ENCODE peak calls at places on chromosome 13, in seven cellular contexts. Z, A, V, C, P, O and H are unnamed samples.

GRCh38 chr13:81318231-81319019 is 977.5 kb upstream of the SPRY2 start:
- DNase-seq in P (no peak), O (no peak), A (no peak), C (no peak), Z (no peak), V (no peak), H (no peak)

GRCh38 chr13:68616600-68617222 is 1386.6 kb upstream of the PCDH9 start:
- DNase-seq in C (no peak), V (no peak), A (no peak), Z (no peak), O (no peak), P (no peak), H (no peak)

GRCh38 chr13:32501058-32501457 is 37.5 kb downstream of the N4BP2L2 start:
- DNase-seq in V (no peak), O (peak), P (no peak), A (no peak), C (no peak), Z (peak), H (no peak)

GRCh38 chr13:24737042-24737441 is 26.9 kb upstream of the RNF17 start:
- DNase-seq in O (no peak), V (peak), Z (no peak), A (peak), C (no peak), P (no peak), H (no peak)

GRCh38 chr13:27797228-27797624 is 4.9 kb downstream of the GSX1 start:
- DNase-seq in A (peak), P (peak), Z (peak), C (no peak), V (peak), O (peak), H (no peak)

GRCh38 chr13:21735621-21736401 is 64.9 kb downstream of the FGF9 start:
- DNase-seq in Z (no peak), O (no peak), A (no peak), V (peak), C (no peak), P (no peak), H (no peak)

GRCh38 chr13:101473458-101473857 is 21.0 kb downstream of the ITGBL1 start:
- DNase-seq in V (no peak), O (peak), A (no peak), P (no peak), C (no peak), Z (peak), H (no peak)

GRCh38 chr13:68810660-68811059 is 1297.0 kb upstream of the ATXN8OS start:
- DNase-seq in C (no peak), A (no peak), P (peak), O (no peak), Z (no peak), V (peak), H (peak)

GRCh38 chr13:20128459-20128927 is 32.4 kb downstream of the GJA3 start:
- DNase-seq in C (no peak), O (no peak), A (peak), Z (no peak), P (no peak), V (no peak), H (no peak)

GRCh38 chr13:30718661-30719520 is 16.5 kb upstream of the ALOX5AP start:
- DNase-seq in O (peak), C (no peak), A (no peak), Z (peak), P (no peak), V (no peak), H (peak)

GRCh38 chr13:84927442-84928169 is 871.6 kb downstream of the SLITRK6 start:
- DNase-seq in O (no peak), V (no peak), Z (no peak), C (no peak), P (no peak), A (no peak), H (no peak)

DNA sequence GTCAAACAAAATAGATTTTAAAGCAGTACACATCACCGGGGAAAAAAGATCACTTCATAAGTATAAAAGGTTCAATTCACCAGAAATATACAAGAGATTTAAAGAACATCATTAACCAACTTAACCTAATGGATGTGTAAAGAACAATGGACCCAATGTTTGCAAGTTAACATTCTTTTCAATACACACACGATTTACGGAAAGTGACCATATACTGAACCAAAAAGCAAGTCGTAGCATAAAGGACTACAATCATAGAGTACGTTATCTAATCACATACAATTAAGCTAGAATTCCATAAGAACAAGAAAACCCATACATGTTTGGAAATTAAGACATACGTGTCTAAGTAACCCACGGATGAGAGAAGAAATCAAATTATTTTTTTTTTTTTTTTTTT is 9.6 kb downstream of the TGDS start:
- DNase-seq in P (no peak), A (no peak), V (no peak), O (no peak), C (no peak), Z (no peak), H (no peak)
- H3K27ac ChIP-seq in P (no peak), A (no peak), V (no peak), O (no peak), C (no peak), Z (no peak), H (no peak)

GRCh38 chr13:66344770-66345367 is 885.3 kb downstream of the PCDH9 start:
- DNase-seq in A (no peak), V (no peak), C (no peak), Z (no peak), P (peak), O (no peak), H (no peak)
- H3K4ac ChIP-seq in A (no peak), V (no peak), C (no peak), Z (no peak), P (no peak), O (no peak), H (no peak)

GRCh38 chr13:83709751-83710515 is 172.3 kb downstream of the SLITRK1 start:
- DNase-seq in Z (no peak), O (no peak), V (no peak), A (no peak), C (no peak), P (no peak), H (no peak)
- H3K27ac ChIP-seq in Z (no peak), O (no peak), V (no peak), A (no peak), C (no peak), P (no peak), H (no peak)

GRCh38 chr13:63838366-63839110 is 2422.9 kb upstream of the PCDH20 start:
- DNase-seq in C (no peak), A (no peak), Z (no peak), P (no peak), O (no peak), V (no peak), H (no peak)

GRCh38 chr13:63843766-63844699 is 2428.4 kb upstream of the PCDH20 start:
- DNase-seq in V (no peak), A (no peak), P (no peak), C (no peak), O (no peak), Z (no peak), H (no peak)

GRCh38 chr13:63842102-63842501 is 2426.5 kb upstream of the PCDH20 start:
- DNase-seq in A (no peak), P (no peak), V (no peak), Z (no peak), C (no peak), O (no peak), H (no peak)

GRCh38 chr13:63840551-63841421 is 2425.1 kb upstream of the PCDH20 start:
- DNase-seq in P (no peak), Z (no peak), O (no peak), V (no peak), A (no peak), C (no peak), H (no peak)
- H3K4ac ChIP-seq in P (no peak), Z (no peak), O (no peak), V (no peak), A (no peak), C (no peak), H (no peak)